ENCODE peak calls at places on chromosome 6, in eight cellular contexts. C is CD8-positive, alpha-beta T cell; P is left ventricle myocardium superior; R is GM23248; V is AML-193; M is posterior cingulate gyrus; T is thyroid gland; K is IMR-90. U is an unnamed sample.

GRCh38 chr6:107720762-107721161 is 103.4 kb downstream of the SCML4 start:
- DNase-seq in C (no peak), P (no peak), R (no peak), V (no peak), M (no peak), T (no peak), K (no peak), U (no peak)

GRCh38 chr6:2857580-2858337 is 16.1 kb upstream of the SERPINB1 start:
- DNase-seq in C (peak), P (peak), R (no peak), V (no peak), M (no peak), T (no peak), K (peak), U (peak)

GRCh38 chr6:7078856-7079255 is 28.9 kb upstream of the RREB1 start:
- DNase-seq in C (no peak), P (no peak), R (no peak), V (no peak), M (no peak), T (no peak), K (no peak), U (no peak)

GRCh38 chr6:71404145-71404966 is 115.7 kb downstream of the OGFRL1 start:
- DNase-seq in C (no peak), P (no peak), R (peak), V (no peak), M (no peak), T (no peak), K (peak), U (no peak)

GRCh38 chr6:88311561-88311960 is 145.4 kb upstream of the CNR1 start:
- DNase-seq in C (no peak), P (no peak), R (no peak), V (no peak), M (no peak), T (no peak), K (no peak), U (no peak)

GRCh38 chr6:33610779-33611421 is 10.2 kb upstream of the ITPR3 start:
- DNase-seq in C (no peak), P (peak), R (no peak), V (no peak), M (peak), T (peak), K (no peak), U (peak)

GRCh38 chr6:31712296-31712695 is 2.9 kb upstream of the LY6G6D start:
- DNase-seq in C (no peak), P (no peak), R (no peak), V (peak), M (no peak), T (no peak), K (no peak), U (no peak)

GRCh38 chr6:140988780-140989179 is 1143.9 kb upstream of the GJE1 start:
- DNase-seq in C (no peak), P (no peak), R (no peak), V (no peak), M (no peak), T (no peak), K (no peak), U (no peak)

GRCh38 chr6:74785236-74785635 is 420.6 kb downstream of the COL12A1 start:
- DNase-seq in C (no peak), P (no peak), R (peak), V (no peak), M (no peak), T (no peak), K (peak), U (no peak)

GRCh38 chr6:56954389-56955170 is at the start of gene BEND6:
- DNase-seq in C (no peak), P (peak), R (peak), V (peak), M (peak), T (peak), K (peak), U (peak)

GRCh38 chr6:36436466-36436865 is 6.2 kb downstream of the PXT1 start:
- DNase-seq in C (no peak), P (no peak), R (peak), V (no peak), M (no peak), T (no peak), K (peak), U (no peak)

GRCh38 chr6:158131926-158132325 is 36.1 kb downstream of the SERAC1 start:
- DNase-seq in C (no peak), P (no peak), R (peak), V (peak), M (no peak), T (no peak), K (peak), U (no peak)

GRCh38 chr6:79455446-79455845 is 81.8 kb downstream of the LCA5 start:
- DNase-seq in C (no peak), P (no peak), R (no peak), V (no peak), M (no peak), T (no peak), K (no peak), U (no peak)

GRCh38 chr6:53322188-53323029 is 26.3 kb downstream of the ELOVL5 start:
- DNase-seq in C (no peak), P (no peak), R (peak), V (peak), M (no peak), T (no peak), K (peak), U (no peak)

GRCh38 chr6:92497281-92497680 is 922.1 kb downstream of the EPHA7 start:
- DNase-seq in C (no peak), P (no peak), R (no peak), V (no peak), M (no peak), T (no peak), K (no peak), U (no peak)

GRCh38 chr6:144543006-144543871 is 258.1 kb downstream of the UTRN start:
- DNase-seq in C (no peak), P (no peak), R (peak), V (peak), M (no peak), T (no peak), K (peak), U (no peak)